ENCODE peak calls at places on chromosomes 11 and 22, in five cellular contexts. Z is A549, N is thyroid gland, T is thoracic aorta, Q is astrocyte. R is an unnamed sample.

GRCh38 chr11:76782526-76783293 is 446 bp upstream of the TSKU start:
- DNase-seq in T (peak), N (peak), Q (peak), Z (peak), R (peak)

GRCh38 chr11:73143126-73143838 is 1.2 kb upstream of the FCHSD2 start:
- DNase-seq in Q (no peak), Z (no peak), N (peak), T (no peak), R (no peak)

GRCh38 chr22:32752326-32752725 is 49.2 kb upstream of the TIMP3 start:
- DNase-seq in N (no peak), T (no peak), Q (no peak), Z (no peak), R (no peak)

GRCh38 chr11:116647305-116648080 is 125.3 kb downstream of the BUD13 start:
- DNase-seq in N (no peak), T (no peak), Q (no peak), Z (no peak), R (no peak)

GRCh38 chr11:9651481-9651880 is 12.4 kb upstream of the SWAP70 start:
- DNase-seq in T (no peak), N (no peak), Q (no peak), Z (no peak), R (no peak)

GRCh38 chr11:62892077-62892922 is 11.6 kb downstream of the SLC3A2 start:
- DNase-seq in Q (no peak), T (no peak), Z (no peak), N (no peak), R (no peak)

GRCh38 chr11:121422675-121423074 is 29.4 kb upstream of the SORL1 start:
- DNase-seq in Q (no peak), T (no peak), Z (no peak), N (no peak), R (no peak)

GRCh38 chr11:67352546-67353316 is 615 bp downstream of the POLD4 start:
- DNase-seq in Z (no peak), Q (no peak), T (no peak), N (no peak), R (no peak)

GRCh38 chr22:25564320-25564978 is at the start of gene GRK3:
- DNase-seq in T (no peak), N (peak), Q (peak), Z (peak), R (peak)

GRCh38 chr11:16338397-16338796 is 17.9 kb downstream of the SOX6 start:
- DNase-seq in Z (no peak), N (no peak), Q (no peak), T (no peak), R (no peak)

GRCh38 chr11:66443602-66444001 is 5.0 kb upstream of the MRPL11 start:
- DNase-seq in T (no peak), Q (peak), N (no peak), Z (peak), R (peak)

GRCh38 chr22:42889290-42889689 is 32.2 kb upstream of the ARFGAP3 start:
- DNase-seq in N (no peak), Z (no peak), Q (no peak), T (no peak), R (no peak)

GRCh38 chr11:64718084-64718779 is 4.8 kb downstream of the NRXN2 start:
- DNase-seq in Q (no peak), N (no peak), T (no peak), Z (no peak), R (no peak)

GRCh38 chr11:59773082-59773438 is 17.9 kb downstream of the STX3 start:
- DNase-seq in T (no peak), N (no peak), Q (no peak), Z (no peak), R (no peak)

GRCh38 chr11:70139785-70140410 is 61.8 kb downstream of the ANO1 start:
- DNase-seq in Z (no peak), Q (no peak), T (no peak), N (no peak), R (no peak)

GRCh38 chr11:70183483-70184176 is 19.5 kb upstream of the FADD start:
- DNase-seq in Z (no peak), Q (no peak), N (no peak), T (no peak), R (no peak)

GRCh38 chr11:117200813-117201515 is 1.8 kb downstream of the TAGLN start:
- DNase-seq in Q (no peak), T (no peak), Z (no peak), N (no peak), R (no peak)

GRCh38 chr11:95459268-95460040 is 228.5 kb upstream of the SESN3 start:
- DNase-seq in Z (no peak), Q (peak), N (no peak), T (no peak), R (no peak)

GRCh38 chr11:128359515-128359914 is 227.8 kb downstream of the ETS1 start:
- DNase-seq in T (no peak), N (no peak), Q (peak), Z (no peak), R (no peak)

GRCh38 chr11:130165601-130166456 is 6.2 kb downstream of the ST14 start:
- DNase-seq in Z (no peak), T (no peak), Q (no peak), N (no peak), R (no peak)

GRCh38 chr11:119108151-119108856 is 1.2 kb downstream of the C2CD2L start:
- DNase-seq in N (peak), T (no peak), Z (no peak), Q (no peak), R (peak)

GRCh38 chr11:70768346-70769095 is 370.2 kb downstream of the CTTN start:
- DNase-seq in T (no peak), N (no peak), Q (no peak), Z (no peak), R (no peak)

GRCh38 chr22:22386602-22387385 is 121.7 kb downstream of the ZNF280B start:
- DNase-seq in T (no peak), N (no peak), Z (no peak), Q (no peak), R (no peak)

GRCh38 chr11:12631651-12632050 is 42.6 kb upstream of the TEAD1 start:
- DNase-seq in T (no peak), Q (no peak), Z (no peak), N (no peak), R (no peak)

GRCh38 chr22:25136953-25137576 is 62.6 kb upstream of the CRYBB3 start:
- DNase-seq in Z (no peak), N (no peak), T (no peak), Q (no peak), R (no peak)

GRCh38 chr11:5749836-5750235 is 4.2 kb upstream of the OR52N4 start:
- DNase-seq in Z (no peak), T (no peak), Q (no peak), N (no peak), R (no peak)

GRCh38 chr22:19419086-19419463 is 12.5 kb downstream of the HIRA start:
- DNase-seq in Z (no peak), Q (no peak), N (no peak), T (no peak), R (no peak)

GRCh38 chr11:6251120-6251733 is 8.4 kb upstream of the CCKBR start:
- DNase-seq in Z (peak), T (no peak), N (peak), Q (peak), R (peak)

GRCh38 chr11:79060081-79060480 is 380.7 kb downstream of the TENM4 start:
- DNase-seq in Z (no peak), Q (no peak), N (no peak), T (no peak), R (no peak)

GRCh38 chr11:119218141-119218878 is 12.2 kb downstream of the CBL start:
- DNase-seq in Q (peak), T (no peak), Z (peak), N (no peak), R (peak)

GRCh38 chr11:103609117-103610066 is 427.0 kb upstream of the DDI1 start:
- DNase-seq in N (no peak), Z (peak), T (no peak), Q (peak), R (peak)

GRCh38 chr11:2464451-2465165 is 19.8 kb downstream of the KCNQ1 start:
- DNase-seq in T (no peak), Q (no peak), N (no peak), Z (no peak), R (no peak)

GRCh38 chr11:61538636-61538961 is 30.1 kb downstream of the LRRC10B start:
- DNase-seq in Q (no peak), N (no peak), T (no peak), Z (no peak), R (no peak)
- H3K27ac ChIP-seq in Q (no peak), N (no peak), T (no peak), Z (no peak), R (no peak)

GRCh38 chr22:30212363-30212995 is 34.1 kb downstream of the LIF start:
- DNase-seq in Z (peak), Q (peak), T (no peak), N (peak), R (peak)
- TF ChIP-seq CTCF in Z (peak), Q (no peak), T (no peak), N (no peak), R (no peak)

GRCh38 chr11:57484141-57484710 is 23.9 kb downstream of the RTN4RL2 start:
- DNase-seq in Z (no peak), T (no peak), N (no peak), Q (no peak), R (no peak)

GRCh38 chr11:57481915-57482781 is 21.8 kb downstream of the RTN4RL2 start:
- DNase-seq in Z (no peak), Q (no peak), N (no peak), T (no peak), R (no peak)

GRCh38 chr11:57481315-57481714 is 21.0 kb downstream of the RTN4RL2 start:
- DNase-seq in T (no peak), N (no peak), Z (no peak), Q (no peak), R (no peak)

GRCh38 chr11:57483570-57483934 is 23.2 kb downstream of the RTN4RL2 start:
- DNase-seq in Z (no peak), T (no peak), Q (no peak), N (no peak), R (no peak)

DNA sequence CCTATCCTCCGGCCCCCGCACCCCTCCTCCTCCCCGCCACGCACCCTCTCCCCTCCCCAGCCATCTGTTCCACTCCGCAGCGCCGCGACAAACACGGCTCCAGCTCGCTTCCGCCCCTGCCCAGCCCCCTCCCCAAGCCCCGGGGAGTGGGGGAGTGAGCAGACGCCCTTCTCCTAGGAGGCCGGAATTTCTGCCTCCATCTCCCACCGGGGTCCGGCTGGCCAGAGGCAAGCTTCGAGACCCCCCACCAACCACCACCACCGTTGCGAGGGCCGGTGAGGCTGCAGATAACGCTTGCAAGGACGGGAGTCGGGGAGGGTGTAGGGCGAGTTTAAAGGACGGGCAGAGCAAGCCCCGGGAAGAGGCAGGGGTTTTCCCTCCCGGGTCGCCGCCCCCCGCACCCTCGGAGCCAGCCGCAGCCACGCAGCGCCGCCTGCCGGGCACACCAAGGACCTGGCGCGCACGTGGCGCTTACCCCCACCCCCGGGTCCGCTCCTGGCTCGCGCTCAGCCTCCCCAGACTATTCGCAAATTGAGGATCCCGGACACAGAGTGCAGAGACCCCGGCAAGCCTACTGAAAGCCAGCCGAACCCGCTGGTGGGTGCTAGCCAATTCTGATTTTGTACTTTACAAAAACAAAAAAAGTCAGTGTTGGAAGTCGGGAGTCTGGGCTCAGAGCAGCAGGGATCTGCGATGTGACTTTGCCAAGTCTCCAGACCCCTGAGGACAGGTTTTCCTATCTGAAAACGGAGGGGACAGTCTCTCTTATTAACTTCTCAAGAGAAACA is 22.6 kb downstream of the RTN4RL2 start:
- DNase-seq in T (no peak), Q (no peak), Z (peak), N (peak), R (peak)
- H3K27ac ChIP-seq in T (no peak), Q (no peak), Z (peak), N (no peak), R (no peak)

DNA sequence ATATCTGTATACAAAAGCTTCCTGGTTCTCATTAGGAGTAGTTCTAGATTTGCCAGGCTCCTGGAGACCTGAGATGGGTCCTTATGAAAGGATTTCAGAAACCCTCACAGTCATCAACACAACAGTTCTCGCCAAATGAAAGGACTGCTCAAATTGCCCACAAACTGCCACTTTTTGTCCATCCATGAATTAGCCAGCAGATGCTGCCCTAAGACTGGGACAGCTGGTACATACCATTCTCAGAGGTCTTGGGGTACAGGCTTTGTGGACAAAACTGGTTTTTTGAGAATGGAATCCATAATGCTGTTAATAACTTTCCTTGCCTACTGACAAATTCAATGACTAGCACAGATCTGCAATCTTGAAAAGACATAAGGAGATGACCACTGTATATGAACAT is 23.4 kb upstream of the BDNF start:
- DNase-seq in N (no peak), T (no peak), Q (no peak), Z (no peak), R (no peak)
- TF ChIP-seq CTCF in N (no peak), T (no peak), Q (peak), Z (peak), R (no peak)

GRCh38 chr11:120272303-120272702 is 32.4 kb downstream of the POU2F3 start:
- DNase-seq in Z (no peak), T (no peak), Q (peak), N (no peak), R (peak)
- H3K27ac ChIP-seq in Z (no peak), T (no peak), Q (no peak), N (no peak), R (peak)

DNA sequence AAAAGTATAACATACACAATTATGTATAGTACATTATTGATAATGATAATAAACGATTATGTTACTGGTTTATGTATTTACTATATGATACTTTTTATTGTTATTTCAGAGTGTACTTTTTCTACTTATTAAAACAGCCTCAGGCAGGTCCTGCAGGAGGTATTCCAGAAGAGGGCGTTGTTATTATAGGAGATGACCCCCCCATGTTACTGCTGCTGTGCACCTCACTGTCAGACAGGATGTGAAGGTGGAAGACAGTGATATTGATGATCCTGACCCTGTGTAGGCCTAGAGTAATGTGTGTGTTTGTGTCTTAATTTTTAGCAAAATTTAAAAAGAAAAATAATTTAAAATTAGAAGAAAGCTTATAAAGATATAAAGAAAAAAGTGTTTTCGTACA is 57.6 kb downstream of the REXO2 start:
- DNase-seq in Q (no peak), T (no peak), Z (no peak), N (no peak), R (no peak)
- TF ChIP-seq CTCF in Q (no peak), T (no peak), Z (no peak), N (no peak), R (no peak)

GRCh38 chr22:38107692-38108515 is 2.6 kb downstream of the BAIAP2L2 start:
- DNase-seq in N (no peak), Q (no peak), T (no peak), Z (peak), R (no peak)
- H3K27ac ChIP-seq in N (no peak), Q (no peak), T (peak), Z (peak), R (peak)

DNA sequence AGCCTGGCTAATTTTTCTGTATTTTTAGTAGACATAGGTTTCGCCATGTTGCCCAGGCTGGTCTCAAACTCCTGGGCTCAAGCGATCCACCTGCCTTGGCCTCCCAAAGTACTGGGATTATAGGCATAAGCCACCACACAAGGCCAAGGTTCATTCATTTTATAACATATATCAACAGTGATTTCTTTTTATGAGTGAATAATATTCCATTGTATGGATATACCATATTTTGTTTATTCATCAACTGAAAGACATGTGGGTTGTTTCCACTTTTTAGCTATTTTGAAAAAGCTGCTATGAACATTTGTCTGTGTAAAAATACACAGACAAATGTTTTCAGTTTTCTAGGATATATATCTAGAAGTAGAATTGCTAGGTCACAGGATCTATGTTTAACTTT is 116.0 kb downstream of the MRTFA start:
- DNase-seq in N (no peak), Q (no peak), Z (no peak), T (no peak), R (no peak)
- TF ChIP-seq CTCF in N (no peak), Q (no peak), Z (no peak), T (no peak), R (no peak)

GRCh38 chr11:115226556-115226955 is 277.7 kb downstream of the CADM1 start:
- DNase-seq in Z (peak), N (peak), Q (peak), T (no peak), R (no peak)
- H3K27ac ChIP-seq in Z (peak), N (peak), Q (no peak), T (no peak), R (no peak)

GRCh38 chr22:46845281-46846153 is 83.1 kb downstream of the TBC1D22A start:
- DNase-seq in N (no peak), Q (peak), Z (no peak), T (no peak), R (no peak)
- TF ChIP-seq CTCF in N (peak), Q (peak), Z (peak), T (no peak), R (peak)